ENCODE peak calls at places on chromosomes 2 and 18, in seven cellular contexts. One of them, this sample, is unnamed.

GRCh38 chr2:133053541-133053940 is 383.5 kb upstream of the LYPD1 start:
- DNase-seq in HepG2: no peak
- DNase-seq in sigmoid colon: no peak
- DNase-seq in HCT116: no peak
- DNase-seq in SK-N-SH: no peak
- DNase-seq in transverse colon: no peak
- DNase-seq in GM12891: no peak
- DNase-seq in this sample: no peak

GRCh38 chr2:15912203-15912602 is 28.1 kb upstream of the MYCN start:
- DNase-seq in HepG2: no peak
- DNase-seq in sigmoid colon: peak
- DNase-seq in HCT116: no peak
- DNase-seq in SK-N-SH: no peak
- DNase-seq in transverse colon: peak
- DNase-seq in GM12891: no peak
- DNase-seq in this sample: peak

GRCh38 chr2:160278101-160278888 is 78.2 kb upstream of the ITGB6 start:
- DNase-seq in HepG2: no peak
- DNase-seq in sigmoid colon: no peak
- DNase-seq in HCT116: no peak
- DNase-seq in SK-N-SH: no peak
- DNase-seq in transverse colon: no peak
- DNase-seq in GM12891: no peak
- DNase-seq in this sample: no peak

GRCh38 chr2:39657538-39657937 is 8.2 kb upstream of the TMEM178A start:
- DNase-seq in HepG2: no peak
- DNase-seq in sigmoid colon: no peak
- DNase-seq in HCT116: no peak
- DNase-seq in SK-N-SH: no peak
- DNase-seq in transverse colon: no peak
- DNase-seq in GM12891: no peak
- DNase-seq in this sample: no peak

GRCh38 chr2:178008636-178009289 is 63.8 kb downstream of the PDE11A start:
- DNase-seq in HepG2: no peak
- DNase-seq in sigmoid colon: peak
- DNase-seq in HCT116: no peak
- DNase-seq in SK-N-SH: peak
- DNase-seq in transverse colon: peak
- DNase-seq in GM12891: no peak
- DNase-seq in this sample: no peak

GRCh38 chr2:70718736-70719135 is 49.3 kb downstream of the ADD2 start:
- DNase-seq in HepG2: no peak
- DNase-seq in sigmoid colon: no peak
- DNase-seq in HCT116: no peak
- DNase-seq in SK-N-SH: no peak
- DNase-seq in transverse colon: no peak
- DNase-seq in GM12891: no peak
- DNase-seq in this sample: no peak

GRCh38 chr2:45710468-45710867 is 59.0 kb downstream of the PRKCE start:
- DNase-seq in HepG2: no peak
- DNase-seq in sigmoid colon: no peak
- DNase-seq in HCT116: no peak
- DNase-seq in SK-N-SH: peak
- DNase-seq in transverse colon: no peak
- DNase-seq in GM12891: no peak
- DNase-seq in this sample: no peak

GRCh38 chr2:109125595-109126500 is 3.2 kb upstream of the SH3RF3 start:
- DNase-seq in HepG2: peak
- DNase-seq in sigmoid colon: no peak
- DNase-seq in HCT116: peak
- DNase-seq in SK-N-SH: no peak
- DNase-seq in transverse colon: no peak
- DNase-seq in GM12891: no peak
- DNase-seq in this sample: no peak

GRCh38 chr2:86274918-86275275 is 62.5 kb downstream of the REEP1 start:
- DNase-seq in HepG2: no peak
- DNase-seq in sigmoid colon: peak
- DNase-seq in HCT116: no peak
- DNase-seq in SK-N-SH: peak
- DNase-seq in transverse colon: peak
- DNase-seq in GM12891: no peak
- DNase-seq in this sample: peak

GRCh38 chr2:232982926-232983668 is 30.0 kb downstream of the NGEF start:
- DNase-seq in HepG2: no peak
- DNase-seq in sigmoid colon: no peak
- DNase-seq in HCT116: no peak
- DNase-seq in SK-N-SH: no peak
- DNase-seq in transverse colon: no peak
- DNase-seq in GM12891: no peak
- DNase-seq in this sample: no peak

GRCh38 chr2:10981941-10982381 is 70.2 kb downstream of the KCNF1 start:
- DNase-seq in HepG2: no peak
- DNase-seq in sigmoid colon: no peak
- DNase-seq in HCT116: no peak
- DNase-seq in SK-N-SH: no peak
- DNase-seq in transverse colon: no peak
- DNase-seq in GM12891: no peak
- DNase-seq in this sample: no peak

GRCh38 chr2:108927936-108928659 is 60.9 kb downstream of the EDAR start:
- DNase-seq in HepG2: peak
- DNase-seq in sigmoid colon: peak
- DNase-seq in HCT116: peak
- DNase-seq in SK-N-SH: peak
- DNase-seq in transverse colon: peak
- DNase-seq in GM12891: peak
- DNase-seq in this sample: no peak

GRCh38 chr2:22800422-22800821 is 584.6 kb upstream of the KLHL29 start:
- DNase-seq in HepG2: no peak
- DNase-seq in sigmoid colon: no peak
- DNase-seq in HCT116: no peak
- DNase-seq in SK-N-SH: no peak
- DNase-seq in transverse colon: no peak
- DNase-seq in GM12891: no peak
- DNase-seq in this sample: no peak
- TF ChIP-seq POLR2AphosphoS5 in HepG2: no peak
- TF ChIP-seq POLR2AphosphoS5 in sigmoid colon: no peak
- TF ChIP-seq POLR2AphosphoS5 in HCT116: no peak
- TF ChIP-seq POLR2AphosphoS5 in SK-N-SH: no peak
- TF ChIP-seq POLR2AphosphoS5 in transverse colon: no peak
- TF ChIP-seq POLR2AphosphoS5 in GM12891: no peak
- TF ChIP-seq POLR2AphosphoS5 in this sample: no peak

GRCh38 chr2:96143848-96144480 is 1.3 kb downstream of the DUSP2 start:
- DNase-seq in HepG2: no peak
- DNase-seq in sigmoid colon: peak
- DNase-seq in HCT116: peak
- DNase-seq in SK-N-SH: no peak
- DNase-seq in transverse colon: peak
- DNase-seq in GM12891: no peak
- DNase-seq in this sample: no peak
- TF ChIP-seq POLR2AphosphoS5 in HepG2: no peak
- TF ChIP-seq POLR2AphosphoS5 in sigmoid colon: no peak
- TF ChIP-seq POLR2AphosphoS5 in HCT116: no peak
- TF ChIP-seq POLR2AphosphoS5 in SK-N-SH: no peak
- TF ChIP-seq POLR2AphosphoS5 in transverse colon: no peak
- TF ChIP-seq POLR2AphosphoS5 in GM12891: peak
- TF ChIP-seq POLR2AphosphoS5 in this sample: no peak

DNA sequence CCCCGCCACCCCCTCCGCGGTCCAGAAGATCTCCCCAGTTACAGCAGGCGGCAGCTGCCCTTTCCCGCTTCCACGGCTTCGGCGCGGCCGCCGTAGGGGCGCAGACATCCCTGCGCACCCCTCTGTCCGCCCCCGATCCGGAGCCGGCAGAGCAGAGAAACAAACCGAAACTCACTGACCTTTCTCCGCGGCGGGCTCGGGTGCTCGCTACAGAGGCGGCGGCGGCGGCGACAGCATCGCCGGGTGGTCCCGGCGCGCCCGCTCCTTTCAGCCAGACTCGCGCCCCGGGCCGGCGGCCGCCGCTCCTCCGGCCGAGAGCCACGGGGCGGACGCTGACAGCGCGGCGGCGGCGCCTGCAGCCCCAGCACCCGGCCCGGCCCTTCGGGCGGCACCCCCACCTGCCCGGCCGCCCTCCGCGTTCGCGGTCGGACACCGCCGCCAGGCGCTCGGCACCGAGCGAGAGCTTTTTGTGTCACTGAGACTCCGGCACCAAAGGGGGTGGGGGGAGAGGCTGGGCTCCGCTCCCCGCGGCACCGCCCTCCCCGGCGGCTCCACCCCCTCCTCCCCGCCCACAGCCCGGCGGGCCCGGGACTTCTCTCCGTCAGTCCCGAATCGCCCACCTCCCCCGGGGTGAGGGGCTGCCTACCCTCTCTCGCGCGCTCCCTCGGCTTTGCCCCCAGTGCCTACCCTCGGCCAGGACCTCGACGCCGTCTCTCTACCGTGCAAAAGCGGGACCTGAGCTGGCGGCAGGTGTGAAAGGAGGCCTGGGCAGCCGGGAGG is 1.4 kb upstream of the RNF152 start:
- DNase-seq in HepG2: peak
- DNase-seq in sigmoid colon: peak
- DNase-seq in HCT116: peak
- DNase-seq in SK-N-SH: peak
- DNase-seq in transverse colon: peak
- DNase-seq in GM12891: peak
- DNase-seq in this sample: peak
- TF ChIP-seq POLR2AphosphoS5 in HepG2: no peak
- TF ChIP-seq POLR2AphosphoS5 in sigmoid colon: peak
- TF ChIP-seq POLR2AphosphoS5 in HCT116: no peak
- TF ChIP-seq POLR2AphosphoS5 in SK-N-SH: peak
- TF ChIP-seq POLR2AphosphoS5 in transverse colon: peak
- TF ChIP-seq POLR2AphosphoS5 in GM12891: no peak
- TF ChIP-seq POLR2AphosphoS5 in this sample: peak

GRCh38 chr2:12061317-12061716 is 314.9 kb downstream of the LPIN1 start:
- DNase-seq in HepG2: no peak
- DNase-seq in sigmoid colon: no peak
- DNase-seq in HCT116: no peak
- DNase-seq in SK-N-SH: no peak
- DNase-seq in transverse colon: no peak
- DNase-seq in GM12891: no peak
- DNase-seq in this sample: no peak

GRCh38 chr2:12057436-12058166 is 311.2 kb downstream of the LPIN1 start:
- DNase-seq in HepG2: no peak
- DNase-seq in sigmoid colon: peak
- DNase-seq in HCT116: no peak
- DNase-seq in SK-N-SH: no peak
- DNase-seq in transverse colon: peak
- DNase-seq in GM12891: no peak
- DNase-seq in this sample: no peak

GRCh38 chr2:12063210-12063609 is 316.8 kb downstream of the LPIN1 start:
- DNase-seq in HepG2: no peak
- DNase-seq in sigmoid colon: no peak
- DNase-seq in HCT116: no peak
- DNase-seq in SK-N-SH: no peak
- DNase-seq in transverse colon: no peak
- DNase-seq in GM12891: no peak
- DNase-seq in this sample: no peak

GRCh38 chr2:12061785-12062184 is 315.4 kb downstream of the LPIN1 start:
- DNase-seq in HepG2: no peak
- DNase-seq in sigmoid colon: no peak
- DNase-seq in HCT116: no peak
- DNase-seq in SK-N-SH: no peak
- DNase-seq in transverse colon: no peak
- DNase-seq in GM12891: no peak
- DNase-seq in this sample: no peak

GRCh38 chr2:12059616-12060441 is 313.4 kb downstream of the LPIN1 start:
- DNase-seq in HepG2: no peak
- DNase-seq in sigmoid colon: no peak
- DNase-seq in HCT116: no peak
- DNase-seq in SK-N-SH: no peak
- DNase-seq in transverse colon: no peak
- DNase-seq in GM12891: no peak
- DNase-seq in this sample: no peak
- TF ChIP-seq POLR2AphosphoS5 in HepG2: no peak
- TF ChIP-seq POLR2AphosphoS5 in sigmoid colon: no peak
- TF ChIP-seq POLR2AphosphoS5 in HCT116: no peak
- TF ChIP-seq POLR2AphosphoS5 in SK-N-SH: no peak
- TF ChIP-seq POLR2AphosphoS5 in transverse colon: no peak
- TF ChIP-seq POLR2AphosphoS5 in GM12891: no peak
- TF ChIP-seq POLR2AphosphoS5 in this sample: no peak

GRCh38 chr2:54685263-54685775 is 38.1 kb upstream of the EML6 start:
- DNase-seq in HepG2: no peak
- DNase-seq in sigmoid colon: no peak
- DNase-seq in HCT116: no peak
- DNase-seq in SK-N-SH: no peak
- DNase-seq in transverse colon: no peak
- DNase-seq in GM12891: no peak
- DNase-seq in this sample: no peak
- TF ChIP-seq POLR2AphosphoS5 in HepG2: no peak
- TF ChIP-seq POLR2AphosphoS5 in sigmoid colon: no peak
- TF ChIP-seq POLR2AphosphoS5 in HCT116: no peak
- TF ChIP-seq POLR2AphosphoS5 in SK-N-SH: no peak
- TF ChIP-seq POLR2AphosphoS5 in transverse colon: no peak
- TF ChIP-seq POLR2AphosphoS5 in GM12891: no peak
- TF ChIP-seq POLR2AphosphoS5 in this sample: no peak

This sample was measured in esophagus muscularis mucosa.